ENCODE peak calls at places on chromosomes 13 and 19, in ten cellular contexts. M, R, F, C, E, J, Y, X, O and Z are unnamed samples.
A peak's percentile ranks its signal among the peaks of the same experiment; 100 is the strongest.

GRCh38 chr19:54470991-54471782 is 1.9 kb downstream of the CDC42EP5 start:
- DNase-seq in M (no peak), R (peak; percentile 45), F (peak; percentile 55), C (peak; percentile 52), E (peak; percentile 60), J (no peak), Y (no peak), X (no peak), O (peak; percentile 84), Z (peak; percentile 72)

GRCh38 chr13:92823059-92823458 is 403.5 kb upstream of the GPC6 start:
- DNase-seq in M (no peak), R (no peak), F (no peak), C (no peak), E (no peak), J (no peak), Y (no peak), X (no peak), O (no peak), Z (no peak)

GRCh38 chr19:47509973-47510372 is 4.9 kb downstream of the NAPA start:
- DNase-seq in M (no peak), R (no peak), F (no peak), C (no peak), E (no peak), J (no peak), Y (no peak), X (no peak), O (peak; percentile 86), Z (peak; percentile 72)

GRCh38 chr19:662207-662961 is 630 bp downstream of the RNF126 start:
- DNase-seq in M (peak; percentile 30), R (no peak), F (no peak), C (no peak), E (no peak), J (no peak), Y (peak; percentile 72), X (no peak), O (no peak), Z (no peak)

GRCh38 chr13:94765814-94766213 is 53.5 kb upstream of the SOX21 start:
- DNase-seq in M (no peak), R (no peak), F (no peak), C (no peak), E (no peak), J (no peak), Y (no peak), X (no peak), O (no peak), Z (no peak)

GRCh38 chr13:97250560-97250959 is 28.4 kb downstream of the MBNL2 start:
- DNase-seq in M (no peak), R (no peak), F (no peak), C (no peak), E (no peak), J (no peak), Y (no peak), X (no peak), O (no peak), Z (no peak)

GRCh38 chr13:40388617-40389016 is 277.8 kb downstream of the FOXO1 start:
- DNase-seq in M (no peak), R (no peak), F (no peak), C (no peak), E (no peak), J (no peak), Y (peak; percentile 46), X (peak; percentile 32), O (no peak), Z (no peak)

GRCh38 chr13:95485518-95486144 is 66.9 kb upstream of the CLDN10 start:
- DNase-seq in M (no peak), R (no peak), F (no peak), C (no peak), E (no peak), J (no peak), Y (no peak), X (no peak), O (no peak), Z (no peak)

GRCh38 chr19:3071764-3072163 is 9.5 kb upstream of the TLE5 start:
- DNase-seq in M (no peak), R (no peak), F (no peak), C (no peak), E (no peak), J (no peak), Y (no peak), X (no peak), O (no peak), Z (no peak)

GRCh38 chr13:34810996-34811395 is 131.1 kb upstream of the NBEA start:
- DNase-seq in M (no peak), R (no peak), F (no peak), C (no peak), E (no peak), J (no peak), Y (no peak), X (no peak), O (no peak), Z (no peak)

DNA sequence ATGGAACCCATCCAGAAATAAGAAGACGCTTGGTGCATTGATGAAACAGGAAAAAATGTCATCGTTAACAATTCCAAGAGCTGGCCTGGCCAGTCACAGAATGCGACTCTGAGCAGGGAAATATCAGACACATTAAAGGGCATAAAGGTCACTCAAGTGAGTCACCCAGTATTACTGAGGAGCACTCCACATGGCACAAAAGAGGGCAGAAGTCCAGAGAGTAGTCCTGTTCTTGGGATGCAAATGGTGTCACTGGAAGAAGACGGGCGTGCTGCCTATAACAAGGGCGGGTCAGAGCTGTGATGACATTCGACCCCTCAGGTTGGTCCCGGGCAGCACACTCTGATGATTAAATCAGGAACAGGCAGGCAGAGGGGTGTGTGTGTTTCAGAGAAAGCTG is 720.3 kb downstream of the UQCRFS1 start:
- DNase-seq in M (no peak), R (no peak), F (no peak), C (no peak), E (no peak), J (no peak), Y (no peak), X (no peak), O (no peak), Z (no peak)
- H3K4me1 ChIP-seq in M (no peaks in the 10 kb centered on the region), R (peaks cover 6% of the 10 kb centered on the region), F (no peaks in the 10 kb centered on the region), C (no peaks in the 10 kb centered on the region), E (peaks cover 12% of the 10 kb centered on the region), J (peaks cover 9% of the 10 kb centered on the region), Y (no peaks in the 10 kb centered on the region), X (no peaks in the 10 kb centered on the region), O (no peaks in the 10 kb centered on the region), Z (no peaks in the 10 kb centered on the region)

GRCh38 chr13:112112534-112113276 is 45.8 kb downstream of the SOX1 start:
- DNase-seq in M (no peak), R (no peak), F (no peak), C (no peak), E (no peak), J (no peak), Y (no peak), X (no peak), O (peak; percentile 55), Z (no peak)
- H3K27me3 ChIP-seq in M (no peaks in the 10 kb centered on the region), R (peaks cover 5% of the 10 kb centered on the region), F (peaks cover 97% of the 10 kb centered on the region), C (peaks cover 97% of the 10 kb centered on the region), E (peaks cover 19% of the 10 kb centered on the region), J (peaks cover 48% of the 10 kb centered on the region), Y (peaks cover 26% of the 10 kb centered on the region), X (peaks cover 5% of the 10 kb centered on the region), O (peaks cover 2% of the 10 kb centered on the region), Z (no peaks in the 10 kb centered on the region)

GRCh38 chr19:5494780-5495179 is 39.6 kb downstream of the ZNRF4 start:
- DNase-seq in M (no peak), R (no peak), F (no peak), C (no peak), E (no peak), J (no peak), Y (no peak), X (no peak), O (no peak), Z (no peak)

GRCh38 chr19:5498817-5499535 is 43.8 kb downstream of the ZNRF4 start:
- DNase-seq in M (no peak), R (peak; percentile 84), F (no peak), C (no peak), E (peak; percentile 88), J (peak; percentile 97), Y (no peak), X (no peak), O (no peak), Z (no peak)

GRCh38 chr19:5492813-5493409 is 37.7 kb downstream of the ZNRF4 start:
- DNase-seq in M (peak; percentile 33), R (no peak), F (no peak), C (no peak), E (no peak), J (no peak), Y (no peak), X (no peak), O (no peak), Z (no peak)

GRCh38 chr19:5497297-5497696 is 42.1 kb downstream of the ZNRF4 start:
- DNase-seq in M (no peak), R (no peak), F (no peak), C (no peak), E (no peak), J (no peak), Y (no peak), X (no peak), O (no peak), Z (no peak)

GRCh38 chr19:5495792-5496191 is 40.6 kb downstream of the ZNRF4 start:
- DNase-seq in M (no peak), R (no peak), F (no peak), C (no peak), E (no peak), J (no peak), Y (no peak), X (no peak), O (no peak), Z (no peak)
- H3K4me1 ChIP-seq in M (peaks cover 9% of the 10 kb centered on the region), R (no peaks in the 10 kb centered on the region), F (no peaks in the 10 kb centered on the region), C (no peaks in the 10 kb centered on the region), E (no peaks in the 10 kb centered on the region), J (peaks cover 19% of the 10 kb centered on the region), Y (no peaks in the 10 kb centered on the region), X (no peaks in the 10 kb centered on the region), O (no peaks in the 10 kb centered on the region), Z (no peaks in the 10 kb centered on the region)

GRCh38 chr19:31300406-31300805 is 48.8 kb downstream of the TSHZ3 start:
- DNase-seq in M (no peak), R (no peak), F (no peak), C (no peak), E (no peak), J (no peak), Y (peak; percentile 19), X (no peak), O (no peak), Z (no peak)

GRCh38 chr19:31294189-31294588 is 55.0 kb downstream of the TSHZ3 start:
- DNase-seq in M (no peak), R (no peak), F (no peak), C (no peak), E (no peak), J (no peak), Y (peak; percentile 26), X (no peak), O (no peak), Z (no peak)

GRCh38 chr19:31292639-31293185 is 56.5 kb downstream of the TSHZ3 start:
- DNase-seq in M (no peak), R (no peak), F (no peak), C (no peak), E (no peak), J (no peak), Y (no peak), X (no peak), O (no peak), Z (no peak)

GRCh38 chr19:31297991-31298390 is 51.2 kb downstream of the TSHZ3 start:
- DNase-seq in M (no peak), R (no peak), F (no peak), C (no peak), E (no peak), J (no peak), Y (no peak), X (no peak), O (no peak), Z (no peak)

GRCh38 chr19:31296741-31297390 is 52.4 kb downstream of the TSHZ3 start:
- DNase-seq in M (no peak), R (no peak), F (no peak), C (no peak), E (no peak), J (no peak), Y (peak; percentile 24), X (no peak), O (no peak), Z (no peak)
- H3K27me3 ChIP-seq in M (no peaks in the 10 kb centered on the region), R (no peaks in the 10 kb centered on the region), F (peaks cover 4% of the 10 kb centered on the region), C (no peaks in the 10 kb centered on the region), E (no peaks in the 10 kb centered on the region), J (no peaks in the 10 kb centered on the region), Y (no peaks in the 10 kb centered on the region), X (no peaks in the 10 kb centered on the region), O (no peaks in the 10 kb centered on the region), Z (no peaks in the 10 kb centered on the region)